ENCODE peak calls at places on chromosome 18, in ten cellular contexts. X is cardiac fibroblast, P is NCI-H2081, Q is T1000, N is HEK293T, T is A172, Z is Caki2, A is NCI-H1417, R is A549, S is BE2C. I is an unnamed sample.
A peak's percentile ranks its signal among the peaks of the same experiment; 100 is the strongest.

GRCh38 chr18:2982452-2983172 is 30.3 kb downstream of the LPIN2 start:
- DNase-seq in X (peak; percentile 32), P (no peak), Q (no peak), N (no peak), T (no peak), Z (peak; percentile 59), A (no peak), R (peak; percentile 41), S (no peak), I (no peak)

GRCh38 chr18:55306338-55306737 is 281.7 kb downstream of the TCF4 start:
- DNase-seq in X (no peak), P (no peak), Q (no peak), N (no peak), T (no peak), Z (no peak), A (no peak), R (no peak), S (no peak), I (no peak)

GRCh38 chr18:59323931-59324622 is 5.6 kb upstream of the CPLX4 start:
- DNase-seq in X (peak; percentile 13), P (no peak), Q (no peak), N (no peak), T (no peak), Z (peak; percentile 33), A (no peak), R (no peak), S (no peak), I (peak; percentile 34)

GRCh38 chr18:6719098-6719913 is 10.2 kb upstream of the ARHGAP28 start:
- DNase-seq in X (no peak), P (no peak), Q (no peak), N (no peak), T (peak; percentile 25), Z (no peak), A (no peak), R (no peak), S (no peak), I (no peak)

GRCh38 chr18:47323158-47323557 is 71.7 kb upstream of the SKOR2 start:
- DNase-seq in X (peak; percentile 49), P (no peak), Q (no peak), N (no peak), T (peak; percentile 68), Z (no peak), A (no peak), R (no peak), S (no peak), I (peak; percentile 7)

GRCh38 chr18:74994502-74995403 is 214.2 kb downstream of the PTGR3 start:
- DNase-seq in X (peak; percentile 16), P (peak; percentile 23), Q (no peak), N (no peak), T (peak; percentile 8), Z (peak; percentile 6), A (no peak), R (no peak), S (no peak), I (no peak)

GRCh38 chr18:11791131-11791530 is 60.1 kb upstream of the CHMP1B start:
- DNase-seq in X (no peak), P (no peak), Q (no peak), N (no peak), T (no peak), Z (no peak), A (no peak), R (no peak), S (no peak), I (no peak)

GRCh38 chr18:8361941-8362471 is 247.2 kb upstream of the RAB12 start:
- DNase-seq in X (no peak), P (no peak), Q (no peak), N (no peak), T (no peak), Z (no peak), A (no peak), R (no peak), S (no peak), I (no peak)

GRCh38 chr18:79698668-79699335 is 19.2 kb downstream of the CTDP1 start:
- DNase-seq in X (peak; percentile 25), P (no peak), Q (no peak), N (no peak), T (peak; percentile 53), Z (no peak), A (no peak), R (no peak), S (no peak), I (no peak)

GRCh38 chr18:3983351-3983969 is 471.6 kb downstream of the DLGAP1 start:
- DNase-seq in X (peak; percentile 89), P (no peak), Q (no peak), N (no peak), T (peak; percentile 77), Z (peak; percentile 59), A (no peak), R (peak; percentile 84), S (no peak), I (peak; percentile 91)